ENCODE peak calls at places on chromosome 19, in five cellular contexts. W, Q, E, G and Z are unnamed samples.

GRCh38 chr19:7188682-7189629 is 105.3 kb downstream of the INSR start:
- DNase-seq in W (no peak), Q (peak; percentile 64), E (no peak), G (no peak), Z (no peak)

GRCh38 chr19:13839938-13840750 is 36.8 kb upstream of the NANOS3 start:
- DNase-seq in W (no peak), Q (peak; percentile 62), E (peak; percentile 47), G (peak; percentile 56), Z (peak; percentile 64)

GRCh38 chr19:30635026-30635985 is 263.1 kb downstream of the ZNF536 start:
- DNase-seq in W (no peak), Q (no peak), E (no peak), G (no peak), Z (no peak)

GRCh38 chr19:44113784-44114390 is 688 bp downstream of the ZNF225 start:
- DNase-seq in W (no peak), Q (peak; percentile 18), E (no peak), G (no peak), Z (peak; percentile 30)

GRCh38 chr19:10384580-10384979 is 4.2 kb upstream of the TYK2 start:
- DNase-seq in W (no peak), Q (no peak), E (no peak), G (no peak), Z (no peak)

GRCh38 chr19:11164879-11165406 is 9.4 kb upstream of the SPC24 start:
- DNase-seq in W (no peak), Q (peak; percentile 96), E (no peak), G (peak; percentile 71), Z (peak; percentile 63)

GRCh38 chr19:55165952-55166529 is 372 bp downstream of the DNAAF3 start:
- DNase-seq in W (no peak), Q (peak; percentile 45), E (no peak), G (peak; percentile 49), Z (peak; percentile 72)

GRCh38 chr19:24060687-24061356 is 26.2 kb upstream of the ZNF254 start:
- DNase-seq in W (no peak), Q (no peak), E (no peak), G (no peak), Z (no peak)

GRCh38 chr19:11321206-11322126 is 18.0 kb downstream of the RAB3D start:
- DNase-seq in W (no peak), Q (no peak), E (no peak), G (no peak), Z (no peak)

GRCh38 chr19:40771101-40771539 is 4.2 kb upstream of the MIA start:
- DNase-seq in W (no peak), Q (no peak), E (no peak), G (no peak), Z (no peak)

GRCh38 chr19:38173324-38174041 is 50.5 kb downstream of the DPF1 start:
- DNase-seq in W (no peak), Q (no peak), E (no peak), G (no peak), Z (no peak)

GRCh38 chr19:30473334-30473867 is 101.2 kb downstream of the ZNF536 start:
- DNase-seq in W (no peak), Q (no peak), E (no peak), G (no peak), Z (no peak)

GRCh38 chr19:45254044-45254531 is 3.0 kb downstream of the MARK4 start:
- DNase-seq in W (no peak), Q (no peak), E (no peak), G (no peak), Z (no peak)

GRCh38 chr19:36064829-36065228 is 10.1 kb downstream of the WDR62 start:
- DNase-seq in W (no peak), Q (no peak), E (no peak), G (no peak), Z (no peak)

GRCh38 chr19:35291916-35292315 is at the start of gene MAG:
- DNase-seq in W (no peak), Q (no peak), E (no peak), G (no peak), Z (no peak)

GRCh38 chr19:21432590-21432989 is 35.7 kb downstream of the ZNF493 start:
- DNase-seq in W (no peak), Q (no peak), E (no peak), G (no peak), Z (no peak)

GRCh38 chr19:35517342-35517741 is 3.9 kb upstream of the DMKN start:
- DNase-seq in W (no peak), Q (no peak), E (no peak), G (no peak), Z (no peak)

GRCh38 chr19:56350416-56351045 is 35.9 kb upstream of the ZSCAN5A start:
- DNase-seq in W (no peak), Q (peak; percentile 57), E (no peak), G (no peak), Z (no peak)

GRCh38 chr19:10219678-10220077 is 11.5 kb downstream of the S1PR2 start:
- DNase-seq in W (no peak), Q (no peak), E (peak; percentile 37), G (no peak), Z (no peak)

GRCh38 chr19:14147797-14148605 is 11.6 kb upstream of the ASF1B start:
- DNase-seq in W (no peak), Q (peak; percentile 74), E (no peak), G (no peak), Z (peak; percentile 64)

GRCh38 chr19:10431254-10431942 is 11.1 kb downstream of the PDE4A start:
- DNase-seq in W (no peak), Q (no peak), E (peak; percentile 54), G (no peak), Z (peak; percentile 43)

GRCh38 chr19:10352764-10353671 is 13.6 kb upstream of the ICAM3 start:
- DNase-seq in W (no peak), Q (peak; percentile 52), E (no peak), G (peak; percentile 93), Z (no peak)

GRCh38 chr19:44823373-44823698 is 14.4 kb downstream of the BCAM start:
- DNase-seq in W (no peak), Q (no peak), E (no peak), G (no peak), Z (no peak)

GRCh38 chr19:8021374-8021773 is 15.9 kb upstream of the ELAVL1 start:
- DNase-seq in W (no peak), Q (no peak), E (no peak), G (peak; percentile 51), Z (no peak)

GRCh38 chr19:11737964-11738745 is 591 bp downstream of the ZNF823 start:
- DNase-seq in W (no peak), Q (peak; percentile 23), E (peak; percentile 2), G (peak; percentile 87), Z (peak; percentile 70)

GRCh38 chr19:5011476-5012238 is 42.7 kb downstream of the KDM4B start:
- DNase-seq in W (no peak), Q (no peak), E (no peak), G (no peak), Z (no peak)

GRCh38 chr19:35977446-35978222 is 17.4 kb upstream of the SDHAF1 start:
- DNase-seq in W (no peak), Q (no peak), E (no peak), G (no peak), Z (no peak)

GRCh38 chr19:49614096-49614857 is 23.3 kb downstream of the PRR12 start:
- DNase-seq in W (no peak), Q (no peak), E (no peak), G (no peak), Z (no peak)

GRCh38 chr19:49616532-49616931 is 23.4 kb downstream of the RRAS start:
- DNase-seq in W (no peak), Q (no peak), E (no peak), G (no peak), Z (no peak)

GRCh38 chr19:49615861-49616260 is 24.1 kb downstream of the RRAS start:
- DNase-seq in W (no peak), Q (no peak), E (no peak), G (no peak), Z (no peak)

GRCh38 chr19:49613374-49613773 is 22.4 kb downstream of the PRR12 start:
- DNase-seq in W (no peak), Q (no peak), E (no peak), G (no peak), Z (no peak)

GRCh38 chr19:49616945-49617344 is 23.0 kb downstream of the RRAS start:
- DNase-seq in W (no peak), Q (no peak), E (no peak), G (no peak), Z (no peak)
- H3K36me3 ChIP-seq in W (peaks cover 75% of the 10 kb centered on the region), Q (no peaks in the 10 kb centered on the region), E (peaks cover 56% of the 10 kb centered on the region), G (no peaks in the 10 kb centered on the region), Z (peaks cover 56% of the 10 kb centered on the region)

DNA sequence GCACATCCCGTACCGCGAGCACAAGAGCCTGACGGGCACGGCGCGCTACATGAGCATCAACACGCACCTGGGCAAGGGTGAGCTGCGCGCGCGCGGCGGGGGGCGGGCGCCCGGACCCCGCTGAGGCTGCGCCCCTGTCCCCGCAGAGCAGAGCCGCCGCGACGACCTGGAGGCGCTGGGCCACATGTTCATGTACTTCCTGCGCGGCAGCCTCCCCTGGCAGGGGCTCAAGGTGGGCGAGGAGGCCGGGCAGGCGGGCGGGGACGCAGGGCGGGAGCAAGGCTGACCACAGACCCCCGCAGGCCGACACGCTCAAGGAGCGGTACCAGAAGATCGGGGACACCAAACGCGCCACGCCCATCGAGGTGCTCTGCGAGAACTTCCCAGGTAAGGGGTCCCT is 36.5 kb downstream of the BTBD2 start:
- DNase-seq in W (no peak), Q (no peak), E (no peak), G (no peak), Z (no peak)
- H3K36me3 ChIP-seq in W (peaks cover 26% of the 10 kb centered on the region), Q (no peaks in the 10 kb centered on the region), E (peaks cover 51% of the 10 kb centered on the region), G (no peaks in the 10 kb centered on the region), Z (peaks cover 60% of the 10 kb centered on the region)

DNA sequence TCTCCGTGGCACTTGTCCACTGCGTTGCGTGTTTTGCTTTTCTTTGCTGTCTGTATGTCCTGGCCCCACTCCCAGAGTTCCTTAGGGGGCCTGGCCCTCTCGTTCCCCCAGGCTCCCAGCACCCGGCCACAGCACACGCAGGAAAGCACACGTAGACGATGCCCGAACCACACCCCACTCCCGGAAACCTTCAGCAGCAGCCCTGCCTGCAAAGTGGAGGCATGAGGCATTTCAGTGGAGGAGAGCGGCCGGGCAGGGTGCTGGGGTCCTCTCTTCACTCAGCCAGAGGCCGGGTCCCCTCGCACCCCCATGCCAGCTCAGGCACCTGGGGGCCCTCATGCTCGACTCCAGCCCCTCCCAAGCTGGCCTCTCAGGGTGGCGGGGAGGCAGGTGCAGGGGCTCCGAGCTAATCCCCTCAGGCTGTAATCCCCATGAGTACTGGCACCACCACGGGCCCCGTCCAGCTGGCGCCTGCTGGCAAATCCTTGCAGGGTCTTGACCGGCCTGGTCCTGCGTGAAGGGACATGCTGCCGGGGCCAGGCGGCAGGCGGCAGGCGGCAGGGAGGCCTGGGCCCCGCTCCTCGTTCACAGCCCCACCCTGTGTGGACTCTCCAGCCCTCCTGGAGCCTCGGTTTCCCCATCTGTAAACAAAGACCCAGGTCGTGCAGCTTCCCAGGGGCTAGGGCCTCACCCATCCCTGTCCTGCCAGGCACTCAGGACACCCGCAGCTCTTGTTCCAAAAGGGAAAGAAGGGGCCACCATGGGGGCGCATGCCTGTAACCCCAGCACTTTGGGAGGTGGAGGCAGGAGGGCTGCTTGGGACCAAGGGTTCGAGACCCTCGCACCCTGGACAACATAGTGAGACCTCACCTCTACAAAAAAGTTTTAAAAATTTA is 7.0 kb downstream of the PIP5K1C start:
- DNase-seq in W (no peak), Q (no peak), E (no peak), G (no peak), Z (no peak)
- H3K36me3 ChIP-seq in W (no peaks in the 10 kb centered on the region), Q (no peaks in the 10 kb centered on the region), E (peaks cover 5% of the 10 kb centered on the region), G (no peaks in the 10 kb centered on the region), Z (no peaks in the 10 kb centered on the region)

DNA sequence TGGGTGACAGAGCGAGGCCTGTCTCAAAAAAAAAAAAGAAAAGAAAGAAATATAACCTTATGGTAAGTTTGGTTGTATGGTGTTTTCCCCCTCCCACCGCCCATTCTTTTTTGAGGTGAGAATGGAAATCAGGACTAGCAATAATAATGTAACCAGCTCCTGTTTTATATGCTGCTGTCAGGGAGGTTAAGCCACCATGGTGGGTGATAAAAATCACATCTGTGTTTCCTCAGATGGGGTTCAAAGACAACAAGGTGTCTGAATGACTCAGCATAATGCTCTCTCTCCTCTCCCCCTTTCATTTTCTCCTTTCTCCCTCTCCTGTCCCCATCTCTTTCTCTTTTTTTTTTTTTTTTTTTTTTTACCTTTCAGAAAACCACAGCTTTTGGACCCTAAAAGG is 28.3 kb upstream of the GARRE1 start:
- DNase-seq in W (no peak), Q (no peak), E (no peak), G (no peak), Z (no peak)
- H3K36me3 ChIP-seq in W (peaks cover 94% of the 10 kb centered on the region), Q (no peaks in the 10 kb centered on the region), E (peaks cover 77% of the 10 kb centered on the region), G (peaks cover 9% of the 10 kb centered on the region), Z (peaks cover 51% of the 10 kb centered on the region)